ENCODE peak calls at places on chromosome 4, in eight cellular contexts. E, S, Z, W, P, R, F and B are unnamed samples.

GRCh38 chr4:143306788-143307187 is 29.9 kb upstream of the GAB1 start:
- DNase-seq in E (no peak), S (no peak), Z (no peak), W (no peak), P (no peak), R (no peak), F (no peak), B (no peak)

GRCh38 chr4:187179086-187180070 is 455.7 kb upstream of the FAT1 start:
- DNase-seq in E (no peak), S (no peak), Z (peak; percentile 3), W (no peak), P (no peak), R (no peak), F (peak; percentile 37), B (no peak)

GRCh38 chr4:123505457-123506310 is 109.1 kb downstream of the SPRY1 start:
- DNase-seq in E (peak; percentile 75), S (peak; percentile 71), Z (peak; percentile 63), W (peak; percentile 59), P (peak; percentile 72), R (no peak), F (peak; percentile 62), B (no peak)

GRCh38 chr4:183098723-183099536 is at the start of gene WWC2:
- DNase-seq in E (peak; percentile 96), S (peak; percentile 50), Z (peak; percentile 97), W (peak; percentile 96), P (peak; percentile 89), R (peak; percentile 96), F (peak; percentile 93), B (peak; percentile 94)

GRCh38 chr4:79906996-79907395 is 166.0 kb downstream of the ANTXR2 start:
- DNase-seq in E (no peak), S (no peak), Z (no peak), W (no peak), P (no peak), R (no peak), F (no peak), B (no peak)

GRCh38 chr4:183659919-183660318 is 826 bp downstream of the TRAPPC11 start:
- DNase-seq in E (no peak), S (no peak), Z (peak; percentile 24), W (no peak), P (peak; percentile 39), R (no peak), F (no peak), B (no peak)

GRCh38 chr4:119525005-119525749 is 103.4 kb downstream of the PDE5A start:
- DNase-seq in E (peak; percentile 78), S (no peak), Z (peak; percentile 87), W (peak; percentile 88), P (no peak), R (no peak), F (peak; percentile 92), B (no peak)

GRCh38 chr4:2411786-2412510 is 6.5 kb downstream of the ZFYVE28 start:
- DNase-seq in E (no peak), S (no peak), Z (no peak), W (no peak), P (no peak), R (no peak), F (no peak), B (no peak)

GRCh38 chr4:47221721-47222120 is 190.4 kb downstream of the GABRB1 start:
- DNase-seq in E (peak; percentile 78), S (no peak), Z (peak; percentile 83), W (no peak), P (no peak), R (no peak), F (peak; percentile 87), B (no peak)

GRCh38 chr4:17702666-17703065 is 78.8 kb downstream of the FAM184B start:
- DNase-seq in E (no peak), S (no peak), Z (no peak), W (no peak), P (no peak), R (peak; percentile 40), F (no peak), B (no peak)

GRCh38 chr4:75698162-75698962 is 25.2 kb upstream of the G3BP2 start:
- DNase-seq in E (no peak), S (no peak), Z (no peak), W (no peak), P (no peak), R (no peak), F (no peak), B (no peak)

GRCh38 chr4:174317531-174317930 is 33.8 kb downstream of the CEP44 start:
- DNase-seq in E (peak; percentile 66), S (peak; percentile 57), Z (no peak), W (peak; percentile 16), P (no peak), R (no peak), F (peak; percentile 35), B (no peak)

GRCh38 chr4:1041147-1041935 is 29.9 kb downstream of the FGFRL1 start:
- DNase-seq in E (peak; percentile 72), S (no peak), Z (peak; percentile 45), W (peak; percentile 50), P (no peak), R (no peak), F (peak; percentile 26), B (no peak)

GRCh38 chr4:154491731-154492249 is at the start of gene DCHS2:
- DNase-seq in E (no peak), S (no peak), Z (peak; percentile 42), W (no peak), P (peak; percentile 44), R (no peak), F (no peak), B (no peak)

GRCh38 chr4:123649644-123650356 is 253.2 kb downstream of the SPRY1 start:
- DNase-seq in E (peak; percentile 91), S (peak; percentile 49), Z (peak; percentile 69), W (peak; percentile 21), P (peak; percentile 41), R (peak; percentile 89), F (peak; percentile 96), B (no peak)

GRCh38 chr4:26263165-26263564 is 57.6 kb upstream of the RBPJ start:
- DNase-seq in E (no peak), S (peak; percentile 79), Z (no peak), W (peak; percentile 4), P (peak; percentile 58), R (no peak), F (no peak), B (no peak)

GRCh38 chr4:170005472-170005871 is 20.7 kb downstream of the MFAP3L start:
- DNase-seq in E (no peak), S (peak; percentile 40), Z (no peak), W (no peak), P (no peak), R (no peak), F (no peak), B (no peak)

GRCh38 chr4:55524844-55525571 is 21.7 kb downstream of the CLOCK start:
- DNase-seq in E (peak; percentile 21), S (no peak), Z (peak; percentile 32), W (no peak), P (no peak), R (no peak), F (peak; percentile 12), B (no peak)

GRCh38 chr4:40227284-40227683 is 30.5 kb downstream of the RHOH start:
- DNase-seq in E (no peak), S (no peak), Z (no peak), W (no peak), P (no peak), R (no peak), F (no peak), B (no peak)

GRCh38 chr4:183398298-183399129 is 45.9 kb upstream of the CDKN2AIP start:
- DNase-seq in E (peak; percentile 82), S (no peak), Z (peak; percentile 94), W (peak; percentile 73), P (peak; percentile 70), R (no peak), F (peak; percentile 73), B (peak; percentile 89)

GRCh38 chr4:37454263-37454800 is 209.8 kb downstream of the NWD2 start:
- DNase-seq in E (no peak), S (no peak), Z (no peak), W (no peak), P (no peak), R (no peak), F (no peak), B (no peak)

GRCh38 chr4:144575181-144575580 is 70.8 kb upstream of the HHIP start:
- DNase-seq in E (peak; percentile 54), S (no peak), Z (peak; percentile 58), W (peak; percentile 63), P (peak; percentile 6), R (no peak), F (no peak), B (no peak)

GRCh38 chr4:156169011-156169410 is 215.3 kb upstream of the CTSO start:
- DNase-seq in E (peak; percentile 88), S (no peak), Z (peak; percentile 95), W (peak; percentile 23), P (peak; percentile 42), R (no peak), F (peak; percentile 68), B (no peak)

GRCh38 chr4:28842271-28842670 is 1877.9 kb upstream of the PCDH7 start:
- DNase-seq in E (no peak), S (no peak), Z (no peak), W (no peak), P (no peak), R (no peak), F (no peak), B (no peak)

GRCh38 chr4:65943076-65943475 is 272.8 kb upstream of the EPHA5 start:
- DNase-seq in E (peak; percentile 81), S (peak; percentile 48), Z (no peak), W (peak; percentile 46), P (peak; percentile 21), R (no peak), F (peak; percentile 71), B (no peak)

GRCh38 chr4:14864365-14864762 is 137.9 kb upstream of the CPEB2 start:
- DNase-seq in E (no peak), S (no peak), Z (no peak), W (no peak), P (no peak), R (no peak), F (no peak), B (no peak)

GRCh38 chr4:10160280-10160856 is 43.8 kb upstream of the WDR1 start:
- DNase-seq in E (peak; percentile 69), S (no peak), Z (peak; percentile 30), W (peak; percentile 71), P (peak; percentile 32), R (no peak), F (peak; percentile 3), B (no peak)

GRCh38 chr4:181525641-181526040 is 717.6 kb upstream of the TENM3 start:
- DNase-seq in E (no peak), S (no peak), Z (no peak), W (no peak), P (no peak), R (no peak), F (no peak), B (no peak)

GRCh38 chr4:99593781-99594636 is 19.4 kb downstream of the MTTP start:
- DNase-seq in E (no peak), S (no peak), Z (no peak), W (no peak), P (no peak), R (no peak), F (no peak), B (no peak)

GRCh38 chr4:7908668-7909067 is 31.0 kb downstream of the AFAP1 start:
- DNase-seq in E (no peak), S (no peak), Z (no peak), W (peak; percentile 17), P (no peak), R (no peak), F (no peak), B (no peak)

GRCh38 chr4:165635261-165635838 is 237.7 kb upstream of the TLL1 start:
- DNase-seq in E (no peak), S (no peak), Z (no peak), W (peak; percentile 37), P (no peak), R (no peak), F (no peak), B (no peak)

GRCh38 chr4:171813195-171813955 is at the start of gene GALNTL6:
- DNase-seq in E (no peak), S (no peak), Z (peak; percentile 56), W (no peak), P (no peak), R (no peak), F (peak; percentile 62), B (no peak)

GRCh38 chr4:13611283-13611842 is 16.2 kb downstream of the BOD1L1 start:
- DNase-seq in E (peak; percentile 16), S (no peak), Z (peak; percentile 70), W (no peak), P (no peak), R (no peak), F (peak; percentile 61), B (no peak)

GRCh38 chr4:105122334-105122733 is 24.3 kb upstream of the TET2 start:
- DNase-seq in E (peak; percentile 38), S (no peak), Z (no peak), W (no peak), P (no peak), R (no peak), F (no peak), B (no peak)